ENCODE peak calls at places on chromosomes 12 and 14, in four cellular contexts. Y is A549, S is K562, F is HepG2. D is an unnamed sample.

GRCh38 chr12:47740536-47741339 is 15.4 kb upstream of the ENDOU start:
- DNase-seq in F (peak; percentile 9), Y (no peak), S (no peak), D (no peak)

GRCh38 chr14:66477567-66477966 is 8.6 kb upstream of the CCDC196 start:
- DNase-seq in F (no peak), Y (no peak), S (no peak), D (peak; percentile 4)

GRCh38 chr12:117540011-117540410 is 178.6 kb upstream of the NOS1 start:
- DNase-seq in F (no peak), Y (no peak), S (no peak), D (no peak)

GRCh38 chr14:81980601-81981310 is 447.1 kb upstream of the SEL1L start:
- DNase-seq in Y (no peak), F (peak; percentile 25), S (no peak), D (no peak)

GRCh38 chr12:92945659-92946220 is 16.6 kb upstream of the EEA1 start:
- DNase-seq in S (no peak), F (peak; percentile 95), Y (no peak), D (no peak)

GRCh38 chr12:76915381-76916169 is 36.8 kb upstream of the CSRP2 start:
- DNase-seq in Y (no peak), S (no peak), F (no peak), D (no peak)

GRCh38 chr14:75299064-75299463 is 20.4 kb downstream of the FOS start:
- DNase-seq in S (no peak), Y (no peak), F (no peak), D (no peak)

GRCh38 chr12:106282457-106283097 is 20.0 kb upstream of the TCP11L2 start:
- DNase-seq in F (peak; percentile 97), S (peak; percentile 67), Y (peak; percentile 83), D (no peak)

GRCh38 chr12:68981536-68981935 is 48.6 kb upstream of the CPM start:
- DNase-seq in F (no peak), Y (no peak), S (no peak), D (no peak)

GRCh38 chr12:85798122-85798521 is 38.1 kb downstream of the RASSF9 start:
- DNase-seq in S (no peak), F (no peak), Y (no peak), D (no peak)

GRCh38 chr14:32075636-32076277 is 1.3 kb upstream of the ARHGAP5 start:
- DNase-seq in S (peak; percentile 23), F (peak; percentile 34), Y (peak; percentile 32), D (no peak)

GRCh38 chr14:99936738-99937474 is 128.3 kb upstream of the EVL start:
- DNase-seq in S (no peak), F (no peak), Y (no peak), D (peak; percentile 62)

GRCh38 chr14:94317259-94317658 is 5.9 kb downstream of the SERPINA6 start:
- DNase-seq in F (peak; percentile 78), Y (no peak), S (no peak), D (no peak)
- TF ChIP-seq CHD4 in F (no peak), Y (no peak), S (no peak), D (no peak)

GRCh38 chr12:118981285-118982201 is at the start of gene SRRM4:
- DNase-seq in S (peak; percentile 50), Y (no peak), F (no peak), D (no peak)

GRCh38 chr12:118982308-118982707 is 967 bp downstream of the SRRM4 start:
- DNase-seq in Y (no peak), F (no peak), S (no peak), D (no peak)

GRCh38 chr12:118983147-118983824 is 1.9 kb downstream of the SRRM4 start:
- DNase-seq in Y (no peak), F (no peak), S (no peak), D (no peak)

GRCh38 chr12:118980407-118981014 is 830 bp upstream of the SRRM4 start:
- DNase-seq in S (no peak), Y (no peak), F (no peak), D (no peak)

DNA sequence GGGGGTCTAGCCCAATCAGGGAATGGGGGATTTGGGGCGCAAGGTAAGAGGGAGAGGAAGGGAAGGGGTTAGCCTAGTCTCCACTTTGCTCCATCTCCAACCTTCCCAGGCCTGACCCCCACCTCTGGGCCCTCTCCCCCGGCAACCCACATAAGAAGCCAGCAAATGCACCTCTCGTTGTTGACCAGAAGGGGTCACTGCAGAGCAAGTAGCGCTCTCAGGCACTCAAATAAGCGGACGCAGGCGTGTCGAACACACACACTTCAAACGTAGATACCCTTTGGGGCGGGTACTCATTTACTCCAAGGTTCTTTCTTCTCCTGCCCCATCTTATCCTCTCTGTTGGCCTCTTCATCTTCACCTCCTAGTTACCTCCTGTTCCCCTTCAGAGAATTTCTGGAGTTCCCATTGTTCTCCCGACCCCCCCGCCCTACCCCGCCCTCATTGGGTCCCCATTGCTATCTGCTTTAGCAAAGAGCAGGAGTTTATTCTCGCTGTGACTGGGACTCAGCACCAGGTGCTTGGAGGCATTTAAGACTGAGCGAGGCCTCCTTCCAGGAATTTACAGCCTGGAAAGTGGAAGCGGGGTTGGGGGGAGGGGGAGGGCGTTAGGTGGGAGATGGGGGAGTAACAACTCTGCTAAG is 1.5 kb upstream of the SRRM4 start:
- DNase-seq in S (peak; percentile 76), Y (peak; percentile 80), F (peak; percentile 56), D (no peak)
- TF ChIP-seq CHD4 in S (no peak), Y (no peak), F (no peak), D (no peak)

DNA sequence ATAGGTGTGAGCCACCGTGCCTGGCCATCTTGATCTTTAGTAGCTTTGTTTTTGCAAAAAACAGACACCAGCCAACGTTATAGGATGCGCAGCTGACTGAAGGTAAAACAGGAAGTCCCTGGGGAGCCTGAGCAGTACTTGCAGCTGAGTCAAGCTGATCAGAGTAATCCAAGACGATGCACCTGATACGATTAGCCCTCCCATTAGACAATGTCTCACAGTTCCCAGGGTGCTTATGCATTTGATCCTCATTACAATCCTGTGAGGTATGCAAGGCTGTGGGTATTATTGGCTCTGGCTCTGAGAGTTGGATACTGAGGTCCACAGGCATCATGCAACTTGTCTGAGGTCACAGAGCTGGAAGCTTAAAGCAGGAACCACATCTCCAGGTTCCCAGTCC is 8.1 kb downstream of the KRT18 start:
- DNase-seq in F (no peak), Y (peak; percentile 69), S (no peak), D (no peak)
- TF ChIP-seq CHD4 in F (no peak), Y (no peak), S (no peak), D (no peak)

DNA sequence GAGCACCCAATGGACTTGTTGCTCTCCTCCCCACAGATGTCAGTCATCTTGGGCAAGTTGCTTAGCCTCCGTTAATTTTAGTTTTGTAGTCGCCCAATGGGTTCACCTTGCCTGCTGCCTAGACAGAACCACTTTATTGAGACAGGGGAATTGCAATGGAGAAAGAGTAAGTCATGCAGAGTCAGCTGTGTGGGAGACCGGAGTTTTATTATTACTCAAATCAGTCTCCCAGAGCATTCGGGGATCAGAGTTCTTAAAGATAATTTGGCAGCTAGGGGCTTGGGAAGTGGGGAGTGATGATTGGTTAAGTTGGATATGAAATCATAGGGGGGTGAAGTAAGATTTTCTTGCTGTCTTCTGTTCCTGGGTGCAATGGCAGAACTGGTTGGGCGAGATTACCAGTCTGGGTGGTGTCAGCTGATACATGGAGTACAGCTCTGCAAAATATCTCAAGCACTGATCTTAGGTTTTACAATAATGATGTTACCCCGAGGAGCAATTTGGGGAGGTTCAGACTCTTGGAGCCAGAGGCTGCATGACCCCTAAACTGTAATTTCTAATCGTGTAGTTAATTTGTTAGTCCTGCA is 50.2 kb downstream of the SLC38A1 start:
- DNase-seq in Y (no peak), S (no peak), F (no peak), D (no peak)
- TF ChIP-seq CHD4 in Y (no peak), S (no peak), F (no peak), D (no peak)

GRCh38 chr12:107325075-107325474 is 231.7 kb upstream of the CRY1 start:
- DNase-seq in F (no peak), S (no peak), Y (no peak), D (no peak)
- TF ChIP-seq CHD4 in F (no peak), S (no peak), Y (no peak), D (no peak)